ENCODE peak calls at places on chromosomes 12 and 14, in nine cellular contexts. V is upper lobe of left lung, D is choroid plexus epithelial cell, H is kidney, C is fibroblast of the aortic adventitia, S is GM20000, W is GM12865, F is neural crest cell, E is astrocyte. B is an unnamed sample.

GRCh38 chr12:76018672-76019071 is 12.9 kb downstream of the PHLDA1 start:
- DNase-seq in V (no peak), D (no peak), H (no peak), C (no peak), S (no peak), W (no peak), F (no peak), E (no peak), B (no peak)

GRCh38 chr12:57476162-57476992 is 3.3 kb downstream of the ARHGAP9 start:
- DNase-seq in V (peak; percentile 86), D (no peak), H (peak; percentile 78), C (no peak), S (peak; percentile 82), W (peak; percentile 78), F (no peak), E (no peak), B (no peak)

GRCh38 chr14:101494826-101495225 is 66.5 kb upstream of the DIO3 start:
- DNase-seq in V (no peak), D (no peak), H (no peak), C (no peak), S (no peak), W (no peak), F (no peak), E (no peak), B (no peak)

GRCh38 chr12:115785548-115785947 is 491.9 kb downstream of the MED13L start:
- DNase-seq in V (no peak), D (no peak), H (no peak), C (no peak), S (no peak), W (no peak), F (no peak), E (no peak), B (no peak)

GRCh38 chr12:124694846-124695497 is 127.6 kb upstream of the NCOR2 start:
- DNase-seq in V (no peak), D (peak; percentile 73), H (peak; percentile 89), C (peak; percentile 95), S (no peak), W (no peak), F (no peak), E (peak; percentile 98), B (no peak)

GRCh38 chr12:108282676-108283075 is 56.4 kb downstream of the CMKLR1 start:
- DNase-seq in V (no peak), D (no peak), H (no peak), C (no peak), S (no peak), W (no peak), F (no peak), E (no peak), B (no peak)

GRCh38 chr14:23299558-23299957 is 3.1 kb downstream of the PPP1R3E start:
- DNase-seq in V (no peak), D (peak; percentile 77), H (no peak), C (peak; percentile 84), S (no peak), W (peak; percentile 60), F (no peak), E (peak; percentile 39), B (no peak)

GRCh38 chr12:38872181-38872580 is 33.2 kb downstream of the CPNE8 start:
- DNase-seq in V (no peak), D (no peak), H (no peak), C (no peak), S (no peak), W (no peak), F (no peak), E (no peak), B (no peak)

GRCh38 chr14:103084021-103084919 is at the start of gene LBHD2:
- DNase-seq in V (peak; percentile 85), D (no peak), H (peak; percentile 73), C (peak; percentile 19), S (no peak), W (no peak), F (no peak), E (no peak), B (no peak)

GRCh38 chr14:77885363-77885762 is 85.5 kb downstream of the ADCK1 start:
- DNase-seq in V (no peak), D (no peak), H (no peak), C (no peak), S (no peak), W (no peak), F (no peak), E (no peak), B (no peak)

GRCh38 chr12:122362758-122363157 is 59.7 kb downstream of the CLIP1 start:
- DNase-seq in V (no peak), D (no peak), H (no peak), C (no peak), S (no peak), W (no peak), F (no peak), E (no peak), B (no peak)

GRCh38 chr12:75852143-75852542 is 179.4 kb downstream of the PHLDA1 start:
- DNase-seq in V (no peak), D (no peak), H (no peak), C (peak; percentile 43), S (no peak), W (no peak), F (no peak), E (peak; percentile 55), B (no peak)

GRCh38 chr14:76887196-76887595 is 61.0 kb downstream of the LRRC74A start:
- DNase-seq in V (peak; percentile 18), D (no peak), H (no peak), C (peak; percentile 42), S (no peak), W (no peak), F (no peak), E (no peak), B (no peak)

GRCh38 chr12:114916124-114916523 is 232.1 kb upstream of the TBX3 start:
- DNase-seq in V (no peak), D (peak; percentile 50), H (no peak), C (peak; percentile 81), S (no peak), W (no peak), F (no peak), E (peak; percentile 62), B (no peak)

GRCh38 chr14:21042918-21043317 is 756 bp downstream of the RNASE7 start:
- DNase-seq in V (no peak), D (no peak), H (no peak), C (no peak), S (no peak), W (no peak), F (no peak), E (no peak), B (no peak)

GRCh38 chr12:67986632-67987031 is 2.6 kb upstream of the IFNG-AS1 start:
- DNase-seq in V (no peak), D (no peak), H (no peak), C (peak; percentile 34), S (no peak), W (no peak), F (no peak), E (no peak), B (no peak)

GRCh38 chr12:67991158-67991557 is 1.9 kb downstream of the IFNG-AS1 start:
- DNase-seq in V (no peak), D (no peak), H (no peak), C (no peak), S (peak; percentile 38), W (peak; percentile 78), F (no peak), E (no peak), B (no peak)

GRCh38 chr12:67993143-67993542 is 3.9 kb downstream of the IFNG-AS1 start:
- DNase-seq in V (no peak), D (no peak), H (no peak), C (no peak), S (no peak), W (no peak), F (no peak), E (no peak), B (no peak)

GRCh38 chr12:67989184-67989965 is at the start of gene IFNG-AS1:
- DNase-seq in V (no peak), D (no peak), H (no peak), C (no peak), S (no peak), W (peak; percentile 77), F (no peak), E (no peak), B (no peak)

GRCh38 chr12:67988600-67988999 is 647 bp upstream of the IFNG-AS1 start:
- DNase-seq in V (no peak), D (no peak), H (no peak), C (no peak), S (peak; percentile 41), W (peak; percentile 80), F (no peak), E (no peak), B (no peak)
- TF ChIP-seq CTCF in V (no peak), D (no peak), H (no peak), C (no peak), S (no peak), W (no peak), F (no peak), E (no peak), B (no peak)

GRCh38 chr12:92854344-92854743 is 74.8 kb downstream of the EEA1 start:
- DNase-seq in V (no peak), D (no peak), H (no peak), C (no peak), S (no peak), W (no peak), F (no peak), E (no peak), B (no peak)

GRCh38 chr12:92845320-92845719 is 83.8 kb downstream of the EEA1 start:
- DNase-seq in V (no peak), D (no peak), H (no peak), C (no peak), S (no peak), W (no peak), F (no peak), E (no peak), B (no peak)

GRCh38 chr12:92844147-92844763 is 84.8 kb downstream of the EEA1 start:
- DNase-seq in V (no peak), D (peak; percentile 73), H (no peak), C (peak; percentile 51), S (no peak), W (no peak), F (no peak), E (no peak), B (no peak)

GRCh38 chr12:92848740-92849139 is 80.4 kb downstream of the EEA1 start:
- DNase-seq in V (no peak), D (no peak), H (no peak), C (no peak), S (no peak), W (no peak), F (no peak), E (no peak), B (no peak)
- TF ChIP-seq CTCF in V (no peak), D (no peak), H (no peak), C (no peak), S (no peak), W (no peak), F (no peak), E (no peak), B (no peak)

GRCh38 chr12:6723607-6724408 is at the start of gene COPS7A:
- DNase-seq in V (peak; percentile 97), D (peak; percentile 99), H (peak; percentile 99), C (peak; percentile 98), S (peak; percentile 95), W (peak; percentile 100), F (peak; percentile 89), E (peak; percentile 97), B (peak; percentile 96)
- TF ChIP-seq CTCF in V (peak; percentile 16), D (no peak), H (no peak), C (no peak), S (no peak), W (no peak), F (no peak), E (no peak), B (peak; percentile 18)

GRCh38 chr12:80602455-80602854 is 105.0 kb upstream of the MYF6 start:
- DNase-seq in V (no peak), D (no peak), H (no peak), C (no peak), S (no peak), W (no peak), F (no peak), E (no peak), B (no peak)

GRCh38 chr12:80607361-80608135 is 99.9 kb upstream of the MYF6 start:
- DNase-seq in V (no peak), D (no peak), H (no peak), C (no peak), S (no peak), W (no peak), F (no peak), E (no peak), B (no peak)
- TF ChIP-seq CTCF in V (no peak), D (no peak), H (no peak), C (peak; percentile 17), S (no peak), W (no peak), F (peak; percentile 43), E (no peak), B (peak; percentile 57)

B was measured in type B pancreatic cell.